ENCODE peak calls at places on chromosomes 4 and X, in four cellular contexts. Z is tibial nerve, O is sigmoid colon, V is right lobe of liver. Y is an unnamed sample.
A peak's percentile ranks its signal among the peaks of the same experiment; 100 is the strongest.

GRCh38 chr4:158051401-158052235 is 121.2 kb downstream of the GASK1B start:
- DNase-seq in Z (peak; percentile 33), V (no peak), O (peak; percentile 66), Y (no peak)

GRCh38 chrX:86887341-86887740 is 630.3 kb upstream of the KLHL4 start:
- DNase-seq in O (no peak), Z (no peak), V (no peak), Y (no peak)

GRCh38 chrX:77779695-77780094 is 6.3 kb downstream of the ATRX start:
- DNase-seq in V (no peak), Z (no peak), O (no peak), Y (no peak)

GRCh38 chr4:90241008-90241407 is 113.8 kb downstream of the CCSER1 start:
- DNase-seq in V (no peak), Z (no peak), O (no peak), Y (no peak)

GRCh38 chr4:130071746-130072145 is 975.8 kb downstream of the C4orf33 start:
- DNase-seq in O (no peak), V (no peak), Z (no peak), Y (no peak)

GRCh38 chrX:100449696-100450606 is 39.9 kb upstream of the PCDH19 start:
- DNase-seq in V (no peak), O (no peak), Z (no peak), Y (no peak)

GRCh38 chr4:99655315-99656081 is 2.1 kb downstream of the C4orf54 start:
- DNase-seq in V (no peak), O (peak; percentile 83), Z (no peak), Y (peak; percentile 65)

GRCh38 chrX:97158270-97158669 is 274.6 kb downstream of the RPA4 start:
- DNase-seq in Z (no peak), V (no peak), O (no peak), Y (no peak)

GRCh38 chr4:119692001-119692400 is 63.4 kb upstream of the PDE5A start:
- DNase-seq in Z (no peak), V (no peak), O (no peak), Y (no peak)

GRCh38 chrX:134444681-134445080 is 15.3 kb upstream of the HPRT1 start:
- DNase-seq in V (no peak), O (no peak), Z (no peak), Y (no peak)

GRCh38 chr4:100461796-100462195 is 56.0 kb downstream of the EMCN start:
- DNase-seq in Z (no peak), O (no peak), V (no peak), Y (no peak)

GRCh38 chr4:47155907-47156306 is 124.5 kb downstream of the GABRB1 start:
- DNase-seq in V (no peak), Z (no peak), O (no peak), Y (no peak)

GRCh38 chrX:42821803-42822443 is 44.0 kb upstream of the PPP1R2C start:
- DNase-seq in O (no peak), V (no peak), Z (peak; percentile 4), Y (no peak)

GRCh38 chrX:34866636-34867035 is 76.0 kb upstream of the FAM47B start:
- DNase-seq in O (no peak), V (no peak), Z (no peak), Y (no peak)

GRCh38 chr4:6752486-6752829 is 30.1 kb upstream of the KIAA0232 start:
- DNase-seq in V (no peak), Z (no peak), O (no peak), Y (no peak)

GRCh38 chrX:122940199-122940598 is 243.9 kb upstream of the GRIA3 start:
- DNase-seq in Z (no peak), V (no peak), O (no peak), Y (no peak)

GRCh38 chr4:116118216-116118615 is 967.2 kb downstream of the TRAM1L1 start:
- DNase-seq in V (no peak), Z (no peak), O (no peak), Y (no peak)

GRCh38 chr4:188697217-188697616 is 558.0 kb downstream of the TRIML1 start:
- DNase-seq in V (no peak), Z (no peak), O (no peak), Y (no peak)

GRCh38 chrX:105658136-105658535 is 164.2 kb upstream of the NRK start:
- DNase-seq in Z (no peak), O (no peak), V (no peak), Y (no peak)

GRCh38 chrX:24347871-24348270 is 12.6 kb upstream of the SUPT20HL1 start:
- DNase-seq in Z (no peak), O (no peak), V (no peak), Y (no peak)

DNA sequence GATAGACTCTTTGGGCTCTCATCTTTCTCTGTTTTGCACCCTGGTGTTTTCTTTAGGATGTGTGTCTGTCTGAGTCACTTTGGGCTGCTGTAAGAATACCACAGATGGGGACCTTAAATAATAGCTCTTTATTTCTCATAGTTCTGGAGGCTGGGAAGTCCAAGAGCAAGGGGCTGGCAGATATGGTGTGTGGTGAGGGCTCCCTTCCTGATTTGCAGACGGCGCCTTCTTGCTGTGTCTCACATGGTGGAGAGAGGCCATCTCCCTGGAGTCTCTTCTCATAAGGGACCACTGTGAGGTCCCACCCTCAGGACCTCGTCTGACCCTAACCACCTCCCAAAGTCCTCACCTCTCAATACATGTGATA is 93.7 kb upstream of the ADRA2C start:
- DNase-seq in Z (no peak), V (no peak), O (no peak), Y (no peak)
- H3K36me3 ChIP-seq in Z (no peaks in the 10 kb centered on the region), V (no peaks in the 10 kb centered on the region), O (no peaks in the 10 kb centered on the region), Y (no peaks in the 10 kb centered on the region)

GRCh38 chrX:19897087-19897486 is 9.7 kb upstream of the SH3KBP1 start:
- DNase-seq in V (no peak), O (no peak), Z (no peak), Y (no peak)
- H3K4me1 ChIP-seq in V (no peaks in the 10 kb centered on the region), O (no peaks in the 10 kb centered on the region), Z (no peaks in the 10 kb centered on the region), Y (peaks cover 3% of the 10 kb centered on the region)

GRCh38 chr4:25702848-25703247 is 47.2 kb downstream of the SLC34A2 start:
- DNase-seq in V (no peak), O (no peak), Z (peak; percentile 23), Y (no peak)
- TF ChIP-seq CTCF in V (no peak), O (no peak), Z (no peak), Y (no peak)

GRCh38 chrX:115940348-115940747 is 230.2 kb upstream of the AGTR2 start:
- DNase-seq in O (no peak), Z (no peak), V (no peak), Y (no peak)
- H3K36me3 ChIP-seq in O (peaks cover 4% of the 10 kb centered on the region), Z (no peaks in the 10 kb centered on the region), V (no peaks in the 10 kb centered on the region), Y (no peaks in the 10 kb centered on the region)

GRCh38 chr4:151259752-151260151 is 17.2 kb upstream of the PRSS48 start:
- DNase-seq in Z (no peak), V (no peak), O (no peak), Y (no peak)
- H3K4me1 ChIP-seq in Z (peaks cover 9% of the 10 kb centered on the region), V (peaks cover 8% of the 10 kb centered on the region), O (peaks cover 25% of the 10 kb centered on the region), Y (no peaks in the 10 kb centered on the region)

DNA sequence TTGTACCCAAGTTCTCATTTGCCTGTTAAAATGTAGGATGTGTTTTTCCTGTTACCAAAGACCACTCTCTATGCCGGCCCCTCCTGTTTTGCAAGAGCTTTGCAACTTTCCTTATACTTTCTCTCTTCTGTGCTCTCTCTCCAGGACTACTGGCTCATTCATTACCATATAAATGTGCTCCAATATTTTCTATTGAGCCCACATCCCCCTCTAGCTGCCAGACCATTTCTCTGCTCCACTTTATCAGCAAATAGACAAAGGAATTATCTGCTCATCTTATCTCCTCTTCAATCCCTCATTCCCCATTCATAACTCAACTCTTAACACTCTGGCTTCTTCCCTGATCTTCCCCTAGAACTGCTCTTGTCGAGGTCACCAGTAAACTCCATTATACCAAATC is 33.6 kb downstream of the RPGR start:
- DNase-seq in V (no peak), O (no peak), Z (no peak), Y (no peak)
- TF ChIP-seq CTCF in V (no peak), O (no peak), Z (no peak), Y (peak; percentile 24)

GRCh38 chr4:183611210-183611830 is 47.7 kb downstream of the RWDD4 start:
- DNase-seq in O (no peak), Z (no peak), V (no peak), Y (no peak)
- H3K36me3 ChIP-seq in O (no peaks in the 10 kb centered on the region), Z (no peaks in the 10 kb centered on the region), V (no peaks in the 10 kb centered on the region), Y (no peaks in the 10 kb centered on the region)

GRCh38 chrX:41116948-41117347 is 31.7 kb downstream of the USP9X start:
- DNase-seq in O (no peak), Z (no peak), V (no peak), Y (no peak)

GRCh38 chrX:41122664-41123257 is 37.5 kb downstream of the USP9X start:
- DNase-seq in Z (no peak), O (no peak), V (no peak), Y (no peak)

GRCh38 chrX:41121766-41122165 is 36.5 kb downstream of the USP9X start:
- DNase-seq in O (no peak), V (no peak), Z (no peak), Y (no peak)

GRCh38 chrX:41119803-41120202 is 34.6 kb downstream of the USP9X start:
- DNase-seq in O (no peak), V (no peak), Z (no peak), Y (no peak)

GRCh38 chrX:41118156-41118555 is 32.9 kb downstream of the USP9X start:
- DNase-seq in O (no peak), V (no peak), Z (no peak), Y (no peak)
- H3K4me1 ChIP-seq in O (no peaks in the 10 kb centered on the region), V (peaks cover 4% of the 10 kb centered on the region), Z (no peaks in the 10 kb centered on the region), Y (no peaks in the 10 kb centered on the region)

GRCh38 chr4:87220094-87220831 is at the start of gene KLHL8:
- DNase-seq in O (peak; percentile 91), V (peak; percentile 91), Z (peak; percentile 63), Y (peak; percentile 79)
- TF ChIP-seq CTCF in O (no peak), V (no peak), Z (peak; percentile 12), Y (peak; percentile 16)

GRCh38 chr4:73912191-73912590 is 43.0 kb downstream of the CXCL1 start:
- DNase-seq in O (no peak), Z (no peak), V (no peak), Y (no peak)

GRCh38 chr4:73908965-73909364 is 39.8 kb downstream of the CXCL1 start:
- DNase-seq in O (no peak), V (no peak), Z (no peak), Y (no peak)

GRCh38 chr4:73916172-73916925 is 47.2 kb downstream of the CXCL1 start:
- DNase-seq in Z (no peak), O (no peak), V (no peak), Y (no peak)

GRCh38 chr4:73914071-73914470 is 44.9 kb downstream of the CXCL1 start:
- DNase-seq in V (no peak), Z (no peak), O (no peak), Y (no peak)

GRCh38 chr4:73911746-73912145 is 42.6 kb downstream of the CXCL1 start:
- DNase-seq in Z (no peak), O (no peak), V (no peak), Y (no peak)
- H3K36me3 ChIP-seq in Z (no peaks in the 10 kb centered on the region), O (no peaks in the 10 kb centered on the region), V (no peaks in the 10 kb centered on the region), Y (no peaks in the 10 kb centered on the region)

Y was measured in RWPE2.